ENCODE peak calls at places on chromosomes 13 and 19, in four cellular contexts. C, U, G and R are unnamed samples.

GRCh38 chr19:5580116-5580515 is 12.4 kb upstream of the TINCR start:
- DNase-seq in C (no peak), U (no peak), G (no peak), R (no peak)

GRCh38 chr13:59823495-59823894 is 340.2 kb downstream of the DIAPH3 start:
- DNase-seq in C (no peak), U (no peak), G (no peak), R (no peak)

GRCh38 chr13:29908411-29908810 is 58.0 kb upstream of the UBL3 start:
- DNase-seq in C (no peak), U (no peak), G (no peak), R (no peak)

GRCh38 chr13:30572859-30573275 is 44.9 kb upstream of the USPL1 start:
- DNase-seq in C (no peak), U (peak), G (peak), R (no peak)

GRCh38 chr13:34357435-34358232 is 539.7 kb downstream of the RFC3 start:
- DNase-seq in C (no peak), U (no peak), G (no peak), R (peak)

GRCh38 chr19:58550362-58551122 is 4.4 kb downstream of the CHMP2A start:
- DNase-seq in C (no peak), U (no peak), G (no peak), R (no peak)

GRCh38 chr13:54383604-54384003 is 1355.0 kb downstream of the OLFM4 start:
- DNase-seq in C (no peak), U (no peak), G (no peak), R (no peak)

GRCh38 chr13:30872685-30873443 is 33.2 kb upstream of the MEDAG start:
- DNase-seq in C (no peak), U (no peak), G (peak), R (peak)

GRCh38 chr13:113020323-113021080 is 51.5 kb downstream of the MCF2L start:
- DNase-seq in C (no peak), U (no peak), G (no peak), R (no peak)

GRCh38 chr19:11383706-11384048 is 437 bp downstream of the EPOR start:
- DNase-seq in C (no peak), U (no peak), G (no peak), R (no peak)
- H3K9ac ChIP-seq in C (no peak), U (no peak), G (peak), R (peak)

GRCh38 chr13:103315701-103316100 is 249.5 kb upstream of the SLC10A2 start:
- DNase-seq in C (no peak), U (no peak), G (no peak), R (no peak)
- TF ChIP-seq SUZ12 in C (no peak), U (no peak), G (no peak), R (no peak)

DNA sequence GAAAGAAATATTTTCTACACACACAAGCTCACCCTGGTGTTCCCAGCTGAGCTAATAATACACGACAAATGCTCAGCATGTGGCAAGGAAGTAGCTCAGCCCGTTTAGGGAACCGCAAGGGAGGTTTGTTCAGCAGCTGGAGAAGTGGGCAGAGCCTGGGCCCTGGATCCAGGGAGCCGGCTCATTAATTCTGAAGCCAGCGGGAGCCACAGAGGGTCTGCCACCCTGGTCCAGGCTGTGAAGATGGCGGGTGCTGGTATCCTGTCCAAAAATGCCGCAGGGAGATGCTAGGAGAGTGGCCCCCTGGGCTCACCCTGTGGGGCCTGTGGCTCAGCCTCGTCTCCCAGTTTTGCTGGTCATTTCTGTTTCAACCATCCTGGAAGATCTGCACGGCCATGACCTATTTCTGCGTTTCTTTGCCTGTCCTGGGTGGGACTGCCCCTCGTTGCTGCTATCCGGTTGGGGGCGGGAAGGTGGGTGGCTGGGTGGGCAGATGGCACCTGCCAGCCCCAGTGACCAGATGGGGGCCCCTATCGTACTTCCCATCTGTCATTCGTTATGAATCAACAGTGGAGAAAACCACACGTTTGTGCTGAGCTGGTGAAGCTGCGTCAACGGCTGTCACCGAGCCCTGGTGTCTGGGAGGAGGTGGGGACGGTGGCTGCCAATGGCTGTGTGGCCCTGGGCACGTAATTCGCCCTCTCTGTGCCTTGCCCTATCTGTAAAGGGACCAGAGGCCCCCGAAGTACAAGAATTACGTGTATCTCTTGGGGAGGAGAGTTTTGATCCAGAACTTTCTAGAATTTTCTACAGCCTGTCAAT is 2.7 kb upstream of the GNA15 start:
- DNase-seq in C (no peak), U (peak), G (no peak), R (no peak)
- TF ChIP-seq ZNF274 in C (no peak), U (no peak), G (no peak), R (no peak)

DNA sequence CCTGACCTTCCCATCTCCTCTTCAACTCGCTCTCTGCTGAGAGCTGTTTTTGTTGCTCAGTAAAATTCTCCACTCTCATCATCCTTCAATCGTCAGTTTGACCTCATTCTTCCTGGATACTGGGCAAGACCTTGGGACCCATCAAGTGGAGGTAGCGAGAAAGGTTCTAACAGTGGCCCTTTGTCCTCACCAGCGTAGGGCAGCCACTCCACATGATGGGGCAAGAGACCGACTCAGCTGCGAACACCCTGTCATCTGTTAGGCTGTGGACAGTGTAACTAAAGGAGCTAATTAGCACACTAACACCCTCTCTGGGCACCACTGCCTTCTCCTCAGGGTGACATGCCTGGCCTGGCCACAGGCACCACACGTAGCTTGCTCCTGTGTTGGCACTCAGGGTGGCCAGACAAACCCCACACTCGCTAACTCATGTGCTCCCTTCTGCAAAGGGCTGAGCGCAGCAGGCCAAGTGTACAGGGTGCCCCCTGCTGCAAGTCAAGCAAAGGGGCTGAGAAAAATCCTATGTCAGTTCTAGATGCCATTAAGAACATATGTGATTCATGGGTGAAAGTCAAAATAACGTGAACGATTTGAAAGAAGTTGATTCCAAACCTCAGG is 1216.0 kb downstream of the SLITRK5 start:
- DNase-seq in C (no peak), U (no peak), G (peak), R (no peak)
- H3K9ac ChIP-seq in C (no peak), U (no peak), G (no peak), R (no peak)

GRCh38 chr19:8302357-8302691 is 5.8 kb downstream of the CD320 start:
- DNase-seq in C (no peak), U (no peak), G (no peak), R (no peak)

GRCh38 chr19:8305798-8306197 is 2.4 kb downstream of the CD320 start:
- DNase-seq in C (no peak), U (no peak), G (no peak), R (no peak)

GRCh38 chr19:8306235-8307054 is 1.7 kb downstream of the CD320 start:
- DNase-seq in C (no peak), U (no peak), G (no peak), R (no peak)

GRCh38 chr19:8304841-8305621 is 3.1 kb downstream of the CD320 start:
- DNase-seq in C (no peak), U (no peak), G (no peak), R (no peak)

DNA sequence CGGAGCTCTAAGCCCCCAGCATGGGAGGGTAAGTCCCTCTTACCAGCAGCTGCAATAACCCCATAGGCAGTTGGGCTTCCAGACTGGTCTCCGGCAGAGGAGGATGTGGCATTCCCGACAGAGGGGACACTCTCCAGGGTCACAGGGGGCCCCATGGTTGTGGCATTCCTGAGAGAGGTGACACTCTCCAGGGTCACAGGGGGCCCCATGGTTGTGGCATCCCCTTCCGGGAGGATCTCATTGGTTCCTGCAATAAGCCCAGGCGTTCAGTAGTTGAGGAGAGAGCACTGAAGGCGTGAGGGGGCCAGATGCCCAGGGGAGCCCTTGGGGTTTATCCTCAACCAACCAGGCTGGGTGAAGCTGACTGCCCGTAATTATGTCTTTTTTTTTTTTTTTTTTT is 5.4 kb downstream of the CD320 start:
- DNase-seq in C (no peak), U (no peak), G (no peak), R (no peak)
- TF ChIP-seq SUZ12 in C (no peak), U (no peak), G (no peak), R (no peak)

DNA sequence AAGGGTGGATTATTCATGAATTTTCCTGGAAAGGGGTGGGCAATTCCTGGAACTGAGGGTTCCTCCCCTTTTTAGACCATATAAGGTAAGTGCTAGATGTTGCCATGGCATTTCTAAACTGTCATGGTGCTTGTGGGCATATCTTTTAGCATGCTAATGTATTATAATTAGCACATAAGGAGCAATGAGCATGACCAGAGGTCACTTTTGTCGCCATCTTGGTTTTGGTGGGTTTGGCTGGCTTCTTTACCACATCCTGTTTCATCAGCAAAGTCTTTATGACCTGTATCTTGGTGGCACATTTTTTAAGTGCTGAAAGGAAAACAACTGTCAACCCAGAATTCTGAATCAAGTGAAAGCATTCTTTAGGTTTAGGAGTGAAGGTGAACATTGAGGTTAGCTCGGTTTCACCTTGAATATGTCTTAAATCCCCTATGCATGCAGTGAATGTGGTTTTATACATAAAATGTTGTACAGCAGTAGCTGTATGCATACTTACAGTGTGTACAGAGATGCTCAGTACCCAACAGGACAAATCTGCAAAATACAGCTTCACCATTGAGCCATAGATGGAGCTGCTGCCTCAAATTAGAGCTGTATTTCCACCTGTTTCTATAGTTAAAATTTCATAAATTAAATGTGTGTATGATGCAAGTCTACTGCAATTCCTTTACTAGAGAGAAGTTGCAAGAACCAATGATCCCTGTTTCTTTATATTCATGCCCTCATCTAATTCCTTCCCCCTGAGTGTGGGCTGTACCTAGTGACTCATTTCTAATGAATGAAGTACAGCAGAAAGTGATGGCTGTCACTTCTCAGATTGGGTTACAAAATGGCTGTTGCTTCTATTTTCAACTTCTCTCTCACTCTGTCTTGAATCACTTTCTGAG is 25.3 kb upstream of the IGSF23 start:
- DNase-seq in C (no peak), U (no peak), G (peak), R (no peak)
- TF ChIP-seq ZNF274 in C (no peak), U (no peak), G (no peak), R (no peak)